ENCODE peak calls at places on chromosomes 4 and X, in ten cellular contexts. O, C, E, P, U, H, F, R, X and V are unnamed samples.
A peak's percentile ranks its signal among the peaks of the same experiment; 100 is the strongest.

GRCh38 chr4:122874194-122874593 is 47.6 kb downstream of the FGF2 start:
- DNase-seq in X (no peak), F (no peak), U (peak; percentile 67), H (no peak), E (peak; percentile 34), O (no peak), R (no peak), C (no peak), P (peak; percentile 90), V (no peak)

GRCh38 chr4:66769436-66769835 is 775.9 kb downstream of the CENPC start:
- DNase-seq in E (no peak), R (no peak), F (no peak), H (no peak), X (no peak), C (no peak), P (no peak), O (no peak), U (no peak), V (no peak)

GRCh38 chr4:76799139-76799538 is 98.8 kb downstream of the SOWAHB start:
- DNase-seq in R (no peak), U (no peak), C (no peak), H (no peak), X (no peak), F (no peak), O (no peak), E (no peak), P (no peak), V (no peak)

GRCh38 chr4:185713272-185713671 is 98.7 kb downstream of the SORBS2 start:
- DNase-seq in O (no peak), P (no peak), R (no peak), C (no peak), U (no peak), X (no peak), F (no peak), H (no peak), E (no peak), V (no peak)

GRCh38 chr4:98446499-98447375 is 185.6 kb downstream of the RAP1GDS1 start:
- DNase-seq in H (no peak), R (no peak), E (no peak), C (no peak), P (peak; percentile 31), X (peak; percentile 51), O (no peak), U (no peak), F (peak; percentile 89), V (no peak)

GRCh38 chr4:37467223-37467622 is 219.0 kb downstream of the RELL1 start:
- DNase-seq in R (no peak), U (no peak), X (no peak), C (no peak), H (no peak), P (no peak), F (no peak), O (no peak), E (no peak), V (no peak)

GRCh38 chr4:184795214-184795844 is 30.4 kb downstream of the ACSL1 start:
- DNase-seq in R (no peak), O (no peak), C (no peak), X (no peak), E (no peak), P (no peak), H (no peak), F (no peak), U (no peak), V (no peak)

GRCh38 chrX:49287665-49288064 is 15.8 kb upstream of the GAGE10 start:
- DNase-seq in R (no peak), F (no peak), O (no peak), U (no peak), E (no peak), C (no peak), P (no peak), X (no peak), H (no peak), V (no peak)

GRCh38 chr4:124711469-124712416 is 789 bp downstream of the ANKRD50 start:
- DNase-seq in F (peak; percentile 77), U (peak; percentile 73), P (peak; percentile 79), E (peak; percentile 62), X (peak; percentile 68), C (peak; percentile 75), H (peak; percentile 69), R (peak; percentile 66), O (peak; percentile 45), V (peak; percentile 44)

GRCh38 chr4:11073621-11074051 is 355.1 kb downstream of the HS3ST1 start:
- DNase-seq in X (no peak), P (no peak), H (no peak), R (no peak), U (no peak), F (no peak), E (no peak), C (peak; percentile 42), O (no peak), V (no peak)

GRCh38 chr4:150173854-150174398 is 95.7 kb downstream of the DCLK2 start:
- DNase-seq in C (no peak), R (no peak), P (no peak), U (no peak), F (no peak), X (no peak), O (peak; percentile 12), H (peak; percentile 45), E (no peak), V (no peak)

GRCh38 chrX:139828037-139828436 is 104.8 kb downstream of the ATP11C start:
- DNase-seq in H (no peak), X (no peak), P (no peak), R (no peak), E (no peak), U (no peak), F (no peak), O (no peak), C (no peak), V (no peak)

GRCh38 chr4:109611045-109611616 is 51.1 kb downstream of the MCUB start:
- DNase-seq in R (no peak), E (no peak), U (peak; percentile 30), P (peak; percentile 82), O (no peak), F (no peak), C (peak; percentile 39), X (no peak), H (no peak), V (no peak)

GRCh38 chr4:993111-994029 is at the start of gene SLC26A1:
- DNase-seq in X (no peak), U (no peak), E (no peak), O (no peak), R (no peak), H (no peak), C (peak; percentile 68), F (no peak), P (no peak), V (no peak)

GRCh38 chrX:154799554-154800348 is 5.5 kb downstream of the MPP1 start:
- DNase-seq in C (peak; percentile 71), O (peak; percentile 12), U (no peak), R (peak; percentile 73), X (no peak), P (peak; percentile 35), E (peak; percentile 5), F (peak; percentile 75), H (peak; percentile 7), V (no peak)

GRCh38 chr4:25970241-25970675 is 56.2 kb downstream of the SMIM20 start:
- DNase-seq in C (peak; percentile 29), F (no peak), X (peak; percentile 52), P (no peak), H (peak; percentile 27), U (no peak), R (no peak), O (no peak), E (no peak), V (no peak)

GRCh38 chrX:101208152-101208905 is 11.3 kb upstream of the DRP2 start:
- DNase-seq in P (peak; percentile 41), U (no peak), R (no peak), C (no peak), X (no peak), F (no peak), O (no peak), E (peak; percentile 2), H (no peak), V (no peak)

DNA sequence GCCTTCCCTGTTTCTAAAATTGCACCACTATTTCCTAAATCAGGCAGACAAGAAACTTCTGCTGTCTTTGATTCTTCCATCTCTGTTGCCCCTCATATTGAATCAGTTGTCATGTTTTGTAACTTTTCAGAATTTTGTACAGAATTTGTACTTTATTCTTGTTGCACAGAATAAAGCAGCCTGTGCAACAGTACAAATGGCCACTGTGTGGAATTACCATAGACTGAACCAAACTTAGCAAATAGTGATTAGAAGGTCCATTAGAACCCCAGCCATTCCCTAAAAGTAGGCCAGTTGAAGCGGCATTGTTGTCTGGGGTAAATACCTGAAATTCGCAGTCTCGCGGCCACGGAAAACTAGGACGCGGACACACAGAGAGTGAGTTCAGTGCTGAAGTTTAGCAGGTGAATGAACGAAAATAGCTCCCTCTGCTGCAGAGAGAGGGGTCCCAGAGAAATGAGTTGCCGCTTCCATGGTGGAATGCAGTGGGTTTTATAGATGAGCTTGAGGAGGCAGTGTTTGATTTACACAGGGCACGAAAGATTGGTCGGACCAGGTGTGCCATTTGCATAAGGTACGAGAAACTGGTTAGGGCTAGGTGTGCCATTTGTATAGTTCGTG is 71.8 kb downstream of the C4orf33 start:
- DNase-seq in O (no peak), U (no peak), C (no peak), P (peak; percentile 2), H (peak; percentile 30), E (no peak), X (no peak), R (no peak), F (no peak), V (no peak)
- TF ChIP-seq CTCF in O (peak; percentile 47), U (no peak), C (no peak), P (no peak), H (no peak), E (peak; percentile 27), X (no peak), R (no peak), F (no peak), V (peak; percentile 7)

GRCh38 chr4:173039617-173040176 is 128.9 kb upstream of the GALNT7 start:
- DNase-seq in H (no peak), U (no peak), F (no peak), E (no peak), C (no peak), P (no peak), R (no peak), X (no peak), O (no peak), V (no peak)
- TF ChIP-seq CTCF in H (no peak), U (no peak), F (no peak), E (no peak), C (no peak), P (no peak), R (no peak), X (no peak), O (no peak), V (no peak)

DNA sequence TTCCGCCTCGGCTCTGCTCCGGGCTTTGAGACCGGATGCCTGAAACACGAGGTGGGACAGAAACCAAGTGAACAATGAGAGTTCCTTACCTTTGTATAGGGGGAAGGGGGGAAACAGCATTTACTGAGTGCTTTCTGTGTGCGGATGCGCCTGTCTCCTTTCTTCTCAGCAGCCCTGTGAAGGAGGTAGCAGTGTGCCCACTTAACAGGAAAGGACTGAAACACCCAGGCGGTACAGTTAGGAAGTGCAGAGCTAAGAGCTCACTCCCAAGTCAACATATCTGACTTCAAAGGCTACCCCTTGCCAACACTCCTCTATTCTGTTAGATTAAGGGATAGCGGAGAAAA is 43.1 kb upstream of the TMSB15B start:
- DNase-seq in R (peak; percentile 72), O (no peak), H (no peak), X (no peak), U (peak; percentile 25), P (peak; percentile 51), F (peak; percentile 57), E (peak; percentile 35), C (peak; percentile 41), V (no peak)
- TF ChIP-seq CTCF in R (no peak), O (peak; percentile 55), H (no peak), X (peak; percentile 19), U (peak; percentile 57), P (peak; percentile 13), F (peak; percentile 43), E (no peak), C (no peak), V (peak; percentile 26)

GRCh38 chrX:126886997-126887396 is 67.5 kb downstream of the PRR32 start:
- DNase-seq in C (no peak), X (no peak), O (no peak), P (no peak), E (no peak), U (no peak), H (no peak), R (no peak), F (no peak), V (no peak)
- TF ChIP-seq CTCF in C (no peak), X (no peak), O (no peak), P (no peak), E (no peak), U (no peak), H (no peak), R (no peak), F (no peak), V (no peak)